ENCODE peak calls at places on chromosomes 12 and 14, in eight cellular contexts. One of them, this sample, is unnamed.

GRCh38 chr12:92973614-92974013 is 44.5 kb upstream of the EEA1 start:
- DNase-seq in CD8-positive, alpha-beta T cell: no peak
- DNase-seq in adrenal gland: no peak
- DNase-seq in heart right ventricle: no peak
- DNase-seq in H1: no peak
- DNase-seq in IMR-90: peak; percentile 90
- DNase-seq in esophagus muscularis mucosa: no peak
- DNase-seq in mammary epithelial cell: peak; percentile 97
- DNase-seq in this sample: no peak

GRCh38 chr12:25438638-25439037 is 114.4 kb downstream of the LMNTD1 start:
- DNase-seq in CD8-positive, alpha-beta T cell: no peak
- DNase-seq in adrenal gland: no peak
- DNase-seq in heart right ventricle: no peak
- DNase-seq in H1: no peak
- DNase-seq in IMR-90: peak; percentile 63
- DNase-seq in esophagus muscularis mucosa: no peak
- DNase-seq in mammary epithelial cell: no peak
- DNase-seq in this sample: no peak

GRCh38 chr12:100716949-100717732 is 77.4 kb upstream of the ANO4 start:
- DNase-seq in CD8-positive, alpha-beta T cell: no peak
- DNase-seq in adrenal gland: no peak
- DNase-seq in heart right ventricle: no peak
- DNase-seq in H1: no peak
- DNase-seq in IMR-90: no peak
- DNase-seq in esophagus muscularis mucosa: no peak
- DNase-seq in mammary epithelial cell: no peak
- DNase-seq in this sample: peak; percentile 87

GRCh38 chr12:67661311-67662011 is 12.9 kb downstream of the DYRK2 start:
- DNase-seq in CD8-positive, alpha-beta T cell: no peak
- DNase-seq in adrenal gland: no peak
- DNase-seq in heart right ventricle: no peak
- DNase-seq in H1: no peak
- DNase-seq in IMR-90: peak; percentile 87
- DNase-seq in esophagus muscularis mucosa: no peak
- DNase-seq in mammary epithelial cell: peak; percentile 65
- DNase-seq in this sample: no peak

GRCh38 chr12:43957732-43958131 is 121.9 kb downstream of the TMEM117 start:
- DNase-seq in CD8-positive, alpha-beta T cell: no peak
- DNase-seq in adrenal gland: no peak
- DNase-seq in heart right ventricle: peak; percentile 12
- DNase-seq in H1: no peak
- DNase-seq in IMR-90: peak; percentile 67
- DNase-seq in esophagus muscularis mucosa: no peak
- DNase-seq in mammary epithelial cell: peak; percentile 52
- DNase-seq in this sample: peak; percentile 62

GRCh38 chr12:88388566-88389269 is 191.6 kb downstream of the KITLG start:
- DNase-seq in CD8-positive, alpha-beta T cell: no peak
- DNase-seq in adrenal gland: no peak
- DNase-seq in heart right ventricle: no peak
- DNase-seq in H1: no peak
- DNase-seq in IMR-90: peak; percentile 47
- DNase-seq in esophagus muscularis mucosa: no peak
- DNase-seq in mammary epithelial cell: peak; percentile 46
- DNase-seq in this sample: no peak

GRCh38 chr14:99716850-99717681 is 33.0 kb downstream of the CYP46A1 start:
- DNase-seq in CD8-positive, alpha-beta T cell: no peak
- DNase-seq in adrenal gland: no peak
- DNase-seq in heart right ventricle: no peak
- DNase-seq in H1: no peak
- DNase-seq in IMR-90: no peak
- DNase-seq in esophagus muscularis mucosa: peak; percentile 70
- DNase-seq in mammary epithelial cell: no peak
- DNase-seq in this sample: peak; percentile 36

GRCh38 chr12:56591961-56592360 is 38.2 kb downstream of the BAZ2A start:
- DNase-seq in CD8-positive, alpha-beta T cell: no peak
- DNase-seq in adrenal gland: no peak
- DNase-seq in heart right ventricle: no peak
- DNase-seq in H1: no peak
- DNase-seq in IMR-90: peak; percentile 26
- DNase-seq in esophagus muscularis mucosa: no peak
- DNase-seq in mammary epithelial cell: no peak
- DNase-seq in this sample: no peak

GRCh38 chr12:13227191-13227590 is 30.7 kb downstream of the EMP1 start:
- DNase-seq in CD8-positive, alpha-beta T cell: no peak
- DNase-seq in adrenal gland: no peak
- DNase-seq in heart right ventricle: no peak
- DNase-seq in H1: no peak
- DNase-seq in IMR-90: no peak
- DNase-seq in esophagus muscularis mucosa: peak; percentile 75
- DNase-seq in mammary epithelial cell: no peak
- DNase-seq in this sample: peak; percentile 25

GRCh38 chr12:13223941-13224340 is 27.4 kb downstream of the EMP1 start:
- DNase-seq in CD8-positive, alpha-beta T cell: no peak
- DNase-seq in adrenal gland: no peak
- DNase-seq in heart right ventricle: no peak
- DNase-seq in H1: no peak
- DNase-seq in IMR-90: peak; percentile 52
- DNase-seq in esophagus muscularis mucosa: peak; percentile 29
- DNase-seq in mammary epithelial cell: no peak
- DNase-seq in this sample: no peak

GRCh38 chr12:13220848-13221247 is 24.3 kb downstream of the EMP1 start:
- DNase-seq in CD8-positive, alpha-beta T cell: no peak
- DNase-seq in adrenal gland: no peak
- DNase-seq in heart right ventricle: no peak
- DNase-seq in H1: no peak
- DNase-seq in IMR-90: no peak
- DNase-seq in esophagus muscularis mucosa: no peak
- DNase-seq in mammary epithelial cell: no peak
- DNase-seq in this sample: no peak

GRCh38 chr12:13222076-13222475 is 25.6 kb downstream of the EMP1 start:
- DNase-seq in CD8-positive, alpha-beta T cell: no peak
- DNase-seq in adrenal gland: no peak
- DNase-seq in heart right ventricle: no peak
- DNase-seq in H1: no peak
- DNase-seq in IMR-90: no peak
- DNase-seq in esophagus muscularis mucosa: peak; percentile 82
- DNase-seq in mammary epithelial cell: peak; percentile 54
- DNase-seq in this sample: peak; percentile 48

GRCh38 chr12:13223176-13223806 is 26.8 kb downstream of the EMP1 start:
- DNase-seq in CD8-positive, alpha-beta T cell: no peak
- DNase-seq in adrenal gland: no peak
- DNase-seq in heart right ventricle: no peak
- DNase-seq in H1: no peak
- DNase-seq in IMR-90: peak; percentile 93
- DNase-seq in esophagus muscularis mucosa: peak; percentile 57
- DNase-seq in mammary epithelial cell: peak; percentile 83
- DNase-seq in this sample: peak; percentile 14
- H3K27ac ChIP-seq in CD8-positive, alpha-beta T cell: no peak overlapping the region
- H3K27ac ChIP-seq in adrenal gland: no peak overlapping the region
- H3K27ac ChIP-seq in heart right ventricle: no peak overlapping the region
- H3K27ac ChIP-seq in H1: no peak overlapping the region
- H3K27ac ChIP-seq in IMR-90: peak overlapping the region; percentile 78
- H3K27ac ChIP-seq in esophagus muscularis mucosa: no peak overlapping the region
- H3K27ac ChIP-seq in mammary epithelial cell: peak overlapping the region; percentile 75
- H3K27ac ChIP-seq in this sample: no peak overlapping the region

GRCh38 chr12:29380536-29381523 is at the start of gene ERGIC2:
- DNase-seq in CD8-positive, alpha-beta T cell: peak; percentile 80
- DNase-seq in adrenal gland: peak; percentile 98
- DNase-seq in heart right ventricle: peak; percentile 96
- DNase-seq in H1: peak; percentile 82
- DNase-seq in IMR-90: peak; percentile 99
- DNase-seq in esophagus muscularis mucosa: peak; percentile 98
- DNase-seq in mammary epithelial cell: peak; percentile 99
- DNase-seq in this sample: peak; percentile 98
- H3K27ac ChIP-seq in CD8-positive, alpha-beta T cell: peak within 1 kb of the TSS; percentile 91
- H3K27ac ChIP-seq in adrenal gland: peak within 1 kb of the TSS; percentile 69
- H3K27ac ChIP-seq in heart right ventricle: peak within 1 kb of the TSS; percentile 87
- H3K27ac ChIP-seq in H1: peak within 1 kb of the TSS; percentile 91
- H3K27ac ChIP-seq in IMR-90: peak within 1 kb of the TSS; percentile 92
- H3K27ac ChIP-seq in esophagus muscularis mucosa: peak within 1 kb of the TSS; percentile 87
- H3K27ac ChIP-seq in mammary epithelial cell: peak within 1 kb of the TSS; percentile 97
- H3K27ac ChIP-seq in this sample: peak within 1 kb of the TSS; percentile 89

DNA sequence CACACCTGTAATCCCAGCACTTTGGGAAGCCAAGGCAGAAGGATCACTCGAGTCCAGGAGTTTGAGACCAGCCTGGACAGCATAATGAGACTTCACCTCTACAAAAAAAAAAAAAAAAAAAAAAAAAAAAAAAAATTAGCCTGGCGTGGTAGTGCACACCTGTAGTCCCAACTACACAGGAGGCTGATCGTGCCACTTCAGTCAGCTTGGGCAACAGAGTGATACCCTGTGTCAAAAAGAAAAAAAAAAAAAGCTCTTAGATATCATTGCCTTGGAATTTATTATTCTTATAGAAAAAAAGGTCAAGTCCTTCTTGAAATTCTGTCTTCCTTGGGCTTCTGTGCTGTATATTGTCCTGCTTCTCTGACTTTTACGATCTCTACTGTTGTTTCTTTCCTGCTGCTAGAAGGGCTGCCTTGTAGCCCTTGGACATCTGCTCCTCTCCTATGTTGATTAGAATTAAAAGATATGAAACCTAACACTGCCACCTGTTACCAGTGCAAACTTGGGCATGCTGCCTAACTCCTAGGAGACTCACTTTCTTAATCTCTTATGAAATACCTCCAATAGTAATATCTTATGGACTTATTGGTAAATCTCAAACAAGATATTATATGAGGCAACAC is 5.7 kb downstream of the TMEM19 start:
- DNase-seq in CD8-positive, alpha-beta T cell: no peak
- DNase-seq in adrenal gland: no peak
- DNase-seq in heart right ventricle: no peak
- DNase-seq in H1: no peak
- DNase-seq in IMR-90: no peak
- DNase-seq in esophagus muscularis mucosa: no peak
- DNase-seq in mammary epithelial cell: no peak
- DNase-seq in this sample: no peak
- H3K27ac ChIP-seq in CD8-positive, alpha-beta T cell: no peak overlapping the region
- H3K27ac ChIP-seq in adrenal gland: no peak overlapping the region
- H3K27ac ChIP-seq in heart right ventricle: no peak overlapping the region
- H3K27ac ChIP-seq in H1: no peak overlapping the region
- H3K27ac ChIP-seq in IMR-90: no peak overlapping the region
- H3K27ac ChIP-seq in esophagus muscularis mucosa: no peak overlapping the region
- H3K27ac ChIP-seq in mammary epithelial cell: no peak overlapping the region
- H3K27ac ChIP-seq in this sample: no peak overlapping the region

GRCh38 chr14:89330236-89331002 is 86.6 kb downstream of the FOXN3 start:
- DNase-seq in CD8-positive, alpha-beta T cell: no peak
- DNase-seq in adrenal gland: peak; percentile 88
- DNase-seq in heart right ventricle: peak; percentile 27
- DNase-seq in H1: no peak
- DNase-seq in IMR-90: peak; percentile 97
- DNase-seq in esophagus muscularis mucosa: no peak
- DNase-seq in mammary epithelial cell: no peak
- DNase-seq in this sample: no peak

GRCh38 chr14:89325299-89325883 is 91.6 kb downstream of the FOXN3 start:
- DNase-seq in CD8-positive, alpha-beta T cell: no peak
- DNase-seq in adrenal gland: no peak
- DNase-seq in heart right ventricle: no peak
- DNase-seq in H1: no peak
- DNase-seq in IMR-90: no peak
- DNase-seq in esophagus muscularis mucosa: no peak
- DNase-seq in mammary epithelial cell: no peak
- DNase-seq in this sample: no peak

GRCh38 chr14:89324501-89325298 is 92.3 kb downstream of the FOXN3 start:
- DNase-seq in CD8-positive, alpha-beta T cell: no peak
- DNase-seq in adrenal gland: no peak
- DNase-seq in heart right ventricle: no peak
- DNase-seq in H1: no peak
- DNase-seq in IMR-90: no peak
- DNase-seq in esophagus muscularis mucosa: no peak
- DNase-seq in mammary epithelial cell: no peak
- DNase-seq in this sample: no peak

GRCh38 chr14:89325959-89326358 is 91.1 kb downstream of the FOXN3 start:
- DNase-seq in CD8-positive, alpha-beta T cell: no peak
- DNase-seq in adrenal gland: no peak
- DNase-seq in heart right ventricle: no peak
- DNase-seq in H1: no peak
- DNase-seq in IMR-90: no peak
- DNase-seq in esophagus muscularis mucosa: no peak
- DNase-seq in mammary epithelial cell: no peak
- DNase-seq in this sample: no peak

DNA sequence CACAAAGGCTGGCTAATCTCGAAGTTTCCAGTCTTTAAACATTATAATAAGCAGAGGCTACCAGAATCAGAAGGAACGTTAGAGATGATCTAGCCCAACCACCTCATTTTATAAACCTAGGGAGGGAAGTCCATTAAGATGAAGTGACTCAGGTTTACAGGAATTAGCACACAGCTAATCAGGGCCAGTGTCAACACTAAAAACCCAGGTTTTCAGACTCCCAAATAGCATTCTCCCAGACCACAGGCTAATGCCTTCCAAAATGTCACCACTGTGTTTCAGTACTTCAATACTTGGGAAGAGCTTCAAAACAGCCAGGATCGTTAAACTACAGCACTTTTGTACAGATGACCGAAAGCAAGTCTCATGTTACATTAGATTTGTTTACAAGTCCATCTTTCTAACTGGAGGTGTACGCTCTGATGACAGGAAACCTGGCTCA is 89.2 kb downstream of the FOXN3 start:
- DNase-seq in CD8-positive, alpha-beta T cell: no peak
- DNase-seq in adrenal gland: no peak
- DNase-seq in heart right ventricle: no peak
- DNase-seq in H1: no peak
- DNase-seq in IMR-90: peak; percentile 71
- DNase-seq in esophagus muscularis mucosa: no peak
- DNase-seq in mammary epithelial cell: no peak
- DNase-seq in this sample: no peak
- H3K27ac ChIP-seq in CD8-positive, alpha-beta T cell: no peak overlapping the region
- H3K27ac ChIP-seq in adrenal gland: no peak overlapping the region
- H3K27ac ChIP-seq in heart right ventricle: no peak overlapping the region
- H3K27ac ChIP-seq in H1: no peak overlapping the region
- H3K27ac ChIP-seq in IMR-90: peak overlapping the region; percentile 41
- H3K27ac ChIP-seq in esophagus muscularis mucosa: no peak overlapping the region
- H3K27ac ChIP-seq in mammary epithelial cell: no peak overlapping the region
- H3K27ac ChIP-seq in this sample: no peak overlapping the region

DNA sequence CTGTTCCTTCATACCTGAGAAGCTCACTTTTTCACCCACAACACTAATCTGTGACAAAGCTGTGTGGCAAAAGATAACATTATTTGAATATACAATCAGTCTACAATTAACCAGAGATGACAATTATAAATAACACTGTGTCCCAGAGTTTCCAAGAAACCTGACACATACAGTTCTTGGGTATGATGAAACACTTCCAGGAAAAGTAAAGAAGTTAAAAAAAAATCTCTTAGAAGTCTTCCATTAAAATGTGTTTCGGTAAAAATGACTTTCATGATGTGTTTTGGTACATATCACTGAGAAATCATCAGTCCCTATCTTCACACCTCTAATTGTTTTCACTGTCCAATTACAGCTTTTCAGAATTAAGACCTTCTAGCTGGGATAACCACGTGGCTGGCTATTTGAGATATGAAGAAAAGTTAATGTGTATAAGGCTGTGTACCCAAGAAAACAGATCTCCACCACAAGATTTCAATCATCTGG is 390.2 kb downstream of the SOX5 start:
- DNase-seq in CD8-positive, alpha-beta T cell: no peak
- DNase-seq in adrenal gland: no peak
- DNase-seq in heart right ventricle: no peak
- DNase-seq in H1: no peak
- DNase-seq in IMR-90: no peak
- DNase-seq in esophagus muscularis mucosa: no peak
- DNase-seq in mammary epithelial cell: no peak
- DNase-seq in this sample: no peak
- H3K27ac ChIP-seq in CD8-positive, alpha-beta T cell: no peak overlapping the region
- H3K27ac ChIP-seq in adrenal gland: no peak overlapping the region
- H3K27ac ChIP-seq in heart right ventricle: no peak overlapping the region
- H3K27ac ChIP-seq in H1: no peak overlapping the region
- H3K27ac ChIP-seq in IMR-90: no peak overlapping the region
- H3K27ac ChIP-seq in esophagus muscularis mucosa: no peak overlapping the region
- H3K27ac ChIP-seq in mammary epithelial cell: no peak overlapping the region
- H3K27ac ChIP-seq in this sample: no peak overlapping the region

GRCh38 chr12:52993558-52993869 is 12.7 kb upstream of the EIF4B start:
- DNase-seq in CD8-positive, alpha-beta T cell: no peak
- DNase-seq in adrenal gland: no peak
- DNase-seq in heart right ventricle: no peak
- DNase-seq in H1: no peak
- DNase-seq in IMR-90: no peak
- DNase-seq in esophagus muscularis mucosa: no peak
- DNase-seq in mammary epithelial cell: no peak
- DNase-seq in this sample: peak; percentile 73
- H3K27ac ChIP-seq in CD8-positive, alpha-beta T cell: no peak overlapping the region
- H3K27ac ChIP-seq in adrenal gland: no peak overlapping the region
- H3K27ac ChIP-seq in heart right ventricle: no peak overlapping the region
- H3K27ac ChIP-seq in H1: no peak overlapping the region
- H3K27ac ChIP-seq in IMR-90: no peak overlapping the region
- H3K27ac ChIP-seq in esophagus muscularis mucosa: no peak overlapping the region
- H3K27ac ChIP-seq in mammary epithelial cell: no peak overlapping the region
- H3K27ac ChIP-seq in this sample: peak overlapping the region; percentile 10